ENCODE peak calls at places on chromosome 6, in eight cellular contexts. P is Peyer's patch, D is spleen, F is neuronal stem cell, B is ovary, Y is IMR-90, O is lower lobe of right lung, M is A549. K is an unnamed sample.
A peak's percentile ranks its signal among the peaks of the same experiment; 100 is the strongest.

GRCh38 chr6:53887318-53887717 is 92.5 kb downstream of the LRRC1 start:
- DNase-seq in P (no peak), D (no peak), F (no peak), B (no peak), Y (no peak), O (no peak), M (no peak), K (no peak)

GRCh38 chr6:166767191-166767590 is 140.1 kb upstream of the RPS6KA2 start:
- DNase-seq in P (no peak), D (peak; percentile 41), F (no peak), B (no peak), Y (no peak), O (no peak), M (no peak), K (no peak)

GRCh38 chr6:63636516-63636968 is 940 bp downstream of the PHF3 start:
- DNase-seq in P (peak; percentile 91), D (peak; percentile 87), F (peak; percentile 26), B (peak; percentile 49), Y (peak; percentile 19), O (peak; percentile 72), M (peak; percentile 39), K (peak; percentile 33)

GRCh38 chr6:166588691-166589333 is 2.3 kb upstream of the RAMACL start:
- DNase-seq in P (peak; percentile 35), D (peak; percentile 81), F (no peak), B (no peak), Y (peak; percentile 76), O (no peak), M (no peak), K (peak; percentile 92)

GRCh38 chr6:63565058-63565726 is 7.1 kb upstream of the LOC128125822 start:
- DNase-seq in P (no peak), D (no peak), F (no peak), B (no peak), Y (no peak), O (no peak), M (peak; percentile 76), K (no peak)

GRCh38 chr6:11609324-11610071 is 71.9 kb downstream of the TMEM170B start:
- DNase-seq in P (no peak), D (no peak), F (no peak), B (peak; percentile 28), Y (peak; percentile 85), O (peak; percentile 55), M (peak; percentile 89), K (peak; percentile 98)

GRCh38 chr6:109382576-109383437 is 540 bp upstream of the CD164 start:
- DNase-seq in P (peak; percentile 93), D (peak; percentile 99), F (peak; percentile 97), B (peak; percentile 93), Y (peak; percentile 92), O (peak; percentile 96), M (peak; percentile 94), K (peak; percentile 94)

GRCh38 chr6:2687456-2687855 is 63.3 kb downstream of the MYLK4 start:
- DNase-seq in P (no peak), D (no peak), F (no peak), B (no peak), Y (no peak), O (no peak), M (no peak), K (no peak)

GRCh38 chr6:38436726-38437465 is 202.8 kb downstream of the BTBD9 start:
- DNase-seq in P (no peak), D (no peak), F (no peak), B (no peak), Y (peak; percentile 84), O (no peak), M (peak; percentile 20), K (peak; percentile 29)

GRCh38 chr6:46376562-46376969 is 114.7 kb downstream of the RCAN2 start:
- DNase-seq in P (peak; percentile 45), D (no peak), F (no peak), B (no peak), Y (no peak), O (no peak), M (no peak), K (no peak)

GRCh38 chr6:101770116-101770515 is 376.6 kb downstream of the GRIK2 start:
- DNase-seq in P (no peak), D (no peak), F (no peak), B (no peak), Y (no peak), O (no peak), M (no peak), K (no peak)

GRCh38 chr6:6997282-6998193 is 110.2 kb upstream of the RREB1 start:
- DNase-seq in P (no peak), D (peak; percentile 1), F (no peak), B (no peak), Y (no peak), O (no peak), M (no peak), K (no peak)

GRCh38 chr6:3162067-3162497 is 4.7 kb upstream of the TUBB2A start:
- DNase-seq in P (no peak), D (no peak), F (no peak), B (no peak), Y (no peak), O (no peak), M (peak; percentile 76), K (no peak)

GRCh38 chr6:317452-318144 is 25.3 kb downstream of the DUSP22 start:
- DNase-seq in P (peak; percentile 65), D (peak; percentile 79), F (no peak), B (no peak), Y (no peak), O (no peak), M (no peak), K (no peak)

GRCh38 chr6:46234156-46234556 is 63.4 kb upstream of the ENPP5 start:
- DNase-seq in P (no peak), D (no peak), F (no peak), B (no peak), Y (no peak), O (no peak), M (no peak), K (peak; percentile 50)

GRCh38 chr6:31394381-31394780 is 9.0 kb upstream of the MICA start:
- DNase-seq in P (no peak), D (no peak), F (no peak), B (no peak), Y (no peak), O (no peak), M (no peak), K (no peak)

GRCh38 chr6:7060769-7061516 is 46.8 kb upstream of the RREB1 start:
- DNase-seq in P (no peak), D (no peak), F (no peak), B (no peak), Y (no peak), O (no peak), M (no peak), K (no peak)

GRCh38 chr6:158654498-158654897 is 4.6 kb downstream of the SYTL3 start:
- DNase-seq in P (peak; percentile 36), D (peak; percentile 84), F (no peak), B (peak; percentile 84), Y (peak; percentile 94), O (peak; percentile 80), M (no peak), K (peak; percentile 94)

GRCh38 chr6:147586044-147586443 is 77.6 kb downstream of the SAMD5 start:
- DNase-seq in P (no peak), D (no peak), F (no peak), B (peak; percentile 15), Y (peak; percentile 55), O (no peak), M (no peak), K (peak; percentile 19)

GRCh38 chr6:147285087-147285855 is 81.1 kb downstream of the STXBP5 start:
- DNase-seq in P (no peak), D (no peak), F (no peak), B (no peak), Y (peak; percentile 65), O (no peak), M (peak; percentile 41), K (peak; percentile 64)

GRCh38 chr6:150567823-150568383 is 31.8 kb upstream of the PLEKHG1 start:
- DNase-seq in P (no peak), D (no peak), F (no peak), B (no peak), Y (no peak), O (no peak), M (no peak), K (no peak)

GRCh38 chr6:46583081-46583480 is 69.5 kb downstream of the CYP39A1 start:
- DNase-seq in P (no peak), D (no peak), F (no peak), B (no peak), Y (no peak), O (no peak), M (peak; percentile 1), K (no peak)

GRCh38 chr6:63448229-63448628 is 124.1 kb upstream of the LOC128125822 start:
- DNase-seq in P (no peak), D (no peak), F (no peak), B (no peak), Y (no peak), O (no peak), M (peak; percentile 80), K (no peak)

DNA sequence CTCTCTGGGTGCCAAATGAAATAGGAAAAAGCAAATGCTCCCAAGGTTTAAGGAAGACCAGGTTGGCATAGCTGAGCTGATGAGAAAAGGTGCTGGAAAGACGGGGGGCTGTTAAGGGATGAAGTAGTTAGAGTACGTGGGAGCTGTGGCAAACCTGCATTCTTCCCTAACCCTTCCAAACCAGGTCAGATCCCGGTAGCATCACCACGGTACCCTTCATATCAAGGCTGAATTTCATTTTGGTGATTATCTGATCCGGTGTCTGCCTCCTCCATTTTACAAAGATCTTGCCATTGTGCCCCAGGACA is 68.0 kb upstream of the PIM1 start:
- DNase-seq in P (no peak), D (no peak), F (no peak), B (no peak), Y (no peak), O (no peak), M (no peak), K (no peak)
- H3K4me3 ChIP-seq in P (peak overlapping the region; percentile 61), D (peak overlapping the region; percentile 48), F (no peak overlapping the region), B (peak overlapping the region; percentile 40), Y (no peak overlapping the region), O (peak overlapping the region; percentile 50), M (peak overlapping the region; percentile 30), K (peak overlapping the region; percentile 55)

DNA sequence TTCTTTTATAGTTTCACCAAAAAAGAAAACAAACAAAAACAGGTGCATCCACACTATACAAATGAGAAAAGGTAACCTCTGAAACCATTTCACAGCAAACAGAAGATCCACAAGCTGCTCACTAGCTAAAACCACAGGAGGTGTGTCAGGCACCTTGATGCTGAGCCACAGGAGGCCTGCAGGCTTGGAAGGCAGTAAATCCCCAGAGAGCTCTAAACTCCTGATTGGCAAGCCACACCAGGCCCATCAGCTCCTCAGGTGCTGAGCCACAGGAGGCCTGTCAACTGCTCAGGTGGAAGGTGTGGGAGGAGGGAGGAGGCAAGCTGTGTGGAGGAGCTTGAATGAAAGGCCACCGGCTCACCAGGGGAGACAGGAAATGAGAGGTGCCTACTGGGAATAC is 273.0 kb downstream of the PKHD1 start:
- DNase-seq in P (no peak), D (no peak), F (no peak), B (no peak), Y (no peak), O (no peak), M (no peak), K (no peak)
- H3K4me3 ChIP-seq in P (no peak overlapping the region), D (no peak overlapping the region), F (no peak overlapping the region), B (no peak overlapping the region), Y (no peak overlapping the region), O (no peak overlapping the region), M (no peak overlapping the region), K (no peak overlapping the region)

GRCh38 chr6:52055451-52055850 is 32.0 kb downstream of the PKHD1 start:
- DNase-seq in P (no peak), D (no peak), F (no peak), B (no peak), Y (no peak), O (no peak), M (no peak), K (no peak)
- H3K4me3 ChIP-seq in P (no peak overlapping the region), D (no peak overlapping the region), F (no peak overlapping the region), B (no peak overlapping the region), Y (no peak overlapping the region), O (no peak overlapping the region), M (no peak overlapping the region), K (no peak overlapping the region)

GRCh38 chr6:37007340-37008043 is 2.0 kb downstream of the FGD2 start:
- DNase-seq in P (peak; percentile 66), D (no peak), F (no peak), B (no peak), Y (no peak), O (peak; percentile 64), M (no peak), K (no peak)
- H3K4me3 ChIP-seq in P (peak overlapping the region; percentile 37), D (peak overlapping the region; percentile 78), F (no peak overlapping the region), B (no peak overlapping the region), Y (no peak overlapping the region), O (peak overlapping the region; percentile 58), M (no peak overlapping the region), K (no peak overlapping the region)